ENCODE peak calls at places on chromosome 5, in four cellular contexts. Z, I, B and G are unnamed samples.

GRCh38 chr5:93800988-93801811 is 59.8 kb upstream of the POU5F2 start:
- DNase-seq in Z (peak), I (peak), B (peak), G (no peak)

GRCh38 chr5:120510994-120511686 is 47.0 kb downstream of the PRR16 start:
- DNase-seq in Z (no peak), I (no peak), B (no peak), G (no peak)

GRCh38 chr5:10662083-10662482 is 98.2 kb downstream of the ANKRD33B start:
- DNase-seq in Z (no peak), I (no peak), B (no peak), G (no peak)

GRCh38 chr5:141821430-141821925 is 56.7 kb downstream of the PCDH1 start:
- DNase-seq in Z (peak), I (peak), B (no peak), G (peak)

GRCh38 chr5:43609752-43610151 is 6.8 kb downstream of the NNT start:
- DNase-seq in Z (peak), I (no peak), B (no peak), G (no peak)

GRCh38 chr5:143166661-143167420 is 236.6 kb downstream of the NR3C1 start:
- DNase-seq in Z (no peak), I (no peak), B (peak), G (no peak)

GRCh38 chr5:4017076-4017803 is 421.6 kb downstream of the IRX1 start:
- DNase-seq in Z (no peak), I (no peak), B (no peak), G (no peak)

GRCh38 chr5:61019642-61020041 is 74.6 kb downstream of the NDUFAF2 start:
- DNase-seq in Z (no peak), I (no peak), B (no peak), G (no peak)

GRCh38 chr5:131595088-131596033 is 39.7 kb downstream of the RAPGEF6 start:
- DNase-seq in Z (no peak), I (no peak), B (no peak), G (no peak)
- TF ChIP-seq MAFK in Z (no peak), I (no peak), B (no peak), G (no peak)

GRCh38 chr5:132675936-132676689 is 2.3 kb downstream of the IL4 start:
- DNase-seq in Z (no peak), I (no peak), B (no peak), G (no peak)

GRCh38 chr5:132677682-132678400 is 4.1 kb downstream of the IL4 start:
- DNase-seq in Z (no peak), I (no peak), B (no peak), G (no peak)

GRCh38 chr5:132678735-132679134 is 4.9 kb downstream of the IL4 start:
- DNase-seq in Z (no peak), I (no peak), B (no peak), G (no peak)

GRCh38 chr5:132679166-132679565 is 5.4 kb downstream of the IL4 start:
- DNase-seq in Z (no peak), I (no peak), B (no peak), G (no peak)

GRCh38 chr5:132677191-132677590 is 3.4 kb downstream of the IL4 start:
- DNase-seq in Z (peak), I (peak), B (peak), G (peak)
- TF ChIP-seq MAZ in Z (no peak), I (no peak), B (no peak), G (no peak)

GRCh38 chr5:32326216-32326772 is 13.6 kb upstream of the MTMR12 start:
- DNase-seq in Z (no peak), I (peak), B (no peak), G (no peak)
- TF ChIP-seq MAFK in Z (no peak), I (no peak), B (no peak), G (no peak)

GRCh38 chr5:123721721-123722276 is 209.8 kb downstream of the CSNK1G3 start:
- DNase-seq in Z (no peak), I (no peak), B (no peak), G (no peak)

GRCh38 chr5:123720339-123720738 is 208.4 kb downstream of the CSNK1G3 start:
- DNase-seq in Z (no peak), I (no peak), B (no peak), G (no peak)

GRCh38 chr5:123720955-123721354 is 209.0 kb downstream of the CSNK1G3 start:
- DNase-seq in Z (no peak), I (peak), B (no peak), G (no peak)

GRCh38 chr5:123719004-123719403 is 207.0 kb downstream of the CSNK1G3 start:
- DNase-seq in Z (no peak), I (peak), B (no peak), G (no peak)

DNA sequence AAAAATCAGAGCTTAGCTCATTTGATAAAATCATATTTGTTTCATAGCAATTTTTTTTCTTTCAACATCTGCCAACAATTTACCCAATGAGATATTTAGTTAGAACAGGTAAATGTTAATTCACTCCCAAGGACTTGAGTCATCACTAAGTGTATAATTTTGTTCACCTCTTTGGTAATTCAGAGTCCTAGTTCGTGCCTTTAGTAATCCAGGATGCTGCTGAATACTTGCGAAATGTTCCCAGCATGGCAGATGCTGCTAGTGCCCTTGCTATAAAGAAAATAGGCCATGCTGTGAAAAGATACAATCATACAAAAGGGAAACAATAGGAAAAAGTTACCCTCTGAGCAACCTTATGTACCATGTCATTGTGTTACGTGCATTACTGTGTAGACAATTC is 210.5 kb downstream of the CSNK1G3 start:
- DNase-seq in Z (no peak), I (no peak), B (no peak), G (no peak)
- TF ChIP-seq MAZ in Z (no peak), I (no peak), B (no peak), G (no peak)

DNA sequence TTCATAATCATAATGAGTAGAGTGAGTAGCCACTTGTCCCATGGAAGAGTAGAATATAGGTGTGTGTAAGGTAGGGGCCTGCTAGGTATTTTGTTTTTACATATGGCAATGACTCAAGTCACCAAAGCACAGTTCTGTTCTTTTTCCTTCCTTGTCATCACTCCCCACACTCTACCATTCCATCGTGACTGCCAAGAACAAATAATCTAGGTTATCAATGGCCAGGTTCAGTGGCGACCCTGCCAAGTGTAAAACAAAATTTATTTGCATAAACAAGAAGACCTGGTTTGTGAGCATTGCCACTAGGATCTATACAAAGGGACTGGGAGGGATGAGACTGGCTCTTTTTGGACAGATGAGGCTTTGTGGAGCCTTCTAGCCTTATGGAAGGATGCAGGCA is 55.2 kb upstream of the RANBP3L start:
- DNase-seq in Z (no peak), I (no peak), B (no peak), G (no peak)
- TF ChIP-seq MAFK in Z (no peak), I (no peak), B (no peak), G (no peak)

GRCh38 chr5:119078071-119078846 is 7.4 kb downstream of the DMXL1 start:
- DNase-seq in Z (no peak), I (no peak), B (no peak), G (no peak)
- TF ChIP-seq MAZ in Z (no peak), I (no peak), B (no peak), G (no peak)

GRCh38 chr5:151719228-151719861 is 32.6 kb upstream of the SPARC start:
- DNase-seq in Z (peak), I (peak), B (peak), G (peak)
- TF ChIP-seq MAFK in Z (no peak), I (no peak), B (no peak), G (no peak)

DNA sequence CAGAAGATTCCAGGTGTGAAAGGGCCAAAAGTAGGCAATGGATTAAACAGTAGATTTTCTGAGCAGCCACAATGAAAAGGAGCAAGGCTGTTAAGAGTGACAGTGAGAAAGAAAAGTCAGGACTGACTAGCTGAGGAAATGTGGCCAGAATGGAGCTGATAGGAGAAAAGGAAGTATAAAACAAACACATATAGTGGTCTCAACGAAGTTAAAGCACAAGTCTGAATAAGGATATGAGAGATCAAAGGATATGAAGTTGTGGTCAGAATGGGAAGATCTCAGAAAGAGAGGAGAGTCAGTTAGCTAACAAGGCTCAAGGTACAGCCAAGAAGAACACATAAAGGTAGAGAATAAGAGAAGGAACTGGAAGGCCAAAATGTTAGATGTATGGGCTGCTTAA is 39.9 kb downstream of the FNIP1 start:
- DNase-seq in Z (no peak), I (no peak), B (no peak), G (no peak)
- TF ChIP-seq MAZ in Z (no peak), I (no peak), B (no peak), G (no peak)

GRCh38 chr5:100546041-100546440 is 10.9 kb downstream of the FAM174A start:
- DNase-seq in Z (no peak), I (no peak), B (no peak), G (no peak)

GRCh38 chr5:100539519-100539918 is 4.3 kb downstream of the FAM174A start:
- DNase-seq in Z (no peak), I (no peak), B (no peak), G (no peak)

GRCh38 chr5:100537946-100538345 is 2.8 kb downstream of the FAM174A start:
- DNase-seq in Z (no peak), I (no peak), B (no peak), G (no peak)

DNA sequence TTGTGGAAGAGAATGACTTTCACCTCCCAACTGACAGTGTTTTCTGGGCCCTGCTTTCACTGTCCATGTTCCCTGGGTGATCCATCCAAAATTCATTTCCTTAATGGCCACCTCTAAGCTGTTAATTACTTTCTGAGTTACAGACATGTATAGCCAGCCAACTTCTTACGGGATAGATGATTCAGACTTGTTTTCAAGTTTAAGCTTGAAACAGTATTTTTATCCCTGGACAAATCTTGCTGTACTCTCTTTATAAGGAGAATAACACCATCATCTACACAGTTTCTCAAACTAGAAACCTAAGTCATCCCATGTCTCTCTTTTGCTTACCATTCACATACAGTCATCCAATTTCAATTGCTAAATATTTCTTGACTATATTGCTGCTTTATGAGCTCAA is 6.9 kb downstream of the FAM174A start:
- DNase-seq in Z (no peak), I (no peak), B (no peak), G (no peak)
- TF ChIP-seq MAFK in Z (no peak), I (no peak), B (no peak), G (no peak)